ENCODE peak calls at places on chromosome 3, in seven cellular contexts. K is heart left ventricle, X is psoas muscle, G is GM23248, Q is cardiac muscle cell, H is fibroblast of lung, S is upper lobe of right lung. Z is an unnamed sample.

GRCh38 chr3:133887075-133887950 is 8.4 kb downstream of the RAB6B start:
- DNase-seq in K (no peak), X (no peak), G (no peak), Q (no peak), H (no peak), S (no peak), Z (no peak)

GRCh38 chr3:2950159-2950558 is 160.0 kb downstream of the IL5RA start:
- DNase-seq in K (no peak), X (no peak), G (no peak), Q (no peak), H (no peak), S (no peak), Z (no peak)

GRCh38 chr3:123246846-123247245 is 45.1 kb downstream of the SEC22A start:
- DNase-seq in K (no peak), X (no peak), G (no peak), Q (no peak), H (no peak), S (no peak), Z (no peak)

GRCh38 chr3:34185301-34185700 is 386.9 kb downstream of the PDCD6IP start:
- DNase-seq in K (no peak), X (no peak), G (no peak), Q (no peak), H (no peak), S (no peak), Z (no peak)

GRCh38 chr3:11720220-11721113 is 76.8 kb upstream of the VGLL4 start:
- DNase-seq in K (peak), X (peak), G (peak), Q (peak), H (peak), S (peak), Z (peak)

GRCh38 chr3:10982782-10983181 is 9.8 kb upstream of the SLC6A1 start:
- DNase-seq in K (no peak), X (no peak), G (no peak), Q (no peak), H (no peak), S (no peak), Z (no peak)

GRCh38 chr3:59185586-59186381 is 136.0 kb upstream of the CFAP20DC start:
- DNase-seq in K (no peak), X (no peak), G (peak), Q (peak), H (peak), S (no peak), Z (no peak)

GRCh38 chr3:10555263-10555662 is 49.9 kb upstream of the ATP2B2 start:
- DNase-seq in K (peak), X (no peak), G (no peak), Q (no peak), H (no peak), S (no peak), Z (no peak)

GRCh38 chr3:155435821-155436220 is 142.3 kb upstream of the STRIT1 start:
- DNase-seq in K (no peak), X (no peak), G (peak), Q (no peak), H (peak), S (no peak), Z (no peak)

GRCh38 chr3:12868039-12869024 is 27.0 kb upstream of the RPL32 start:
- DNase-seq in K (peak), X (peak), G (peak), Q (peak), H (peak), S (peak), Z (peak)

GRCh38 chr3:48990636-48991421 is 788 bp downstream of the P4HTM start:
- DNase-seq in K (no peak), X (no peak), G (peak), Q (peak), H (peak), S (no peak), Z (no peak)

GRCh38 chr3:64595253-64595694 is 92.5 kb downstream of the ADAMTS9 start:
- DNase-seq in K (peak), X (peak), G (peak), Q (peak), H (peak), S (no peak), Z (peak)

GRCh38 chr3:64612916-64613526 is 74.8 kb downstream of the ADAMTS9 start:
- DNase-seq in K (no peak), X (no peak), G (no peak), Q (peak), H (peak), S (peak), Z (no peak)

GRCh38 chr3:3714572-3714971 is 84.7 kb upstream of the LRRN1 start:
- DNase-seq in K (no peak), X (no peak), G (no peak), Q (no peak), H (peak), S (no peak), Z (no peak)

GRCh38 chr3:33144433-33144832 is 30.6 kb downstream of the CRTAP start:
- DNase-seq in K (no peak), X (no peak), G (no peak), Q (no peak), H (no peak), S (no peak), Z (no peak)

GRCh38 chr3:42802876-42803799 is 1.2 kb downstream of the HIGD1A start:
- DNase-seq in K (no peak), X (no peak), G (peak), Q (no peak), H (no peak), S (no peak), Z (no peak)

GRCh38 chr3:167078070-167078622 is 302.0 kb downstream of the ZBBX start:
- DNase-seq in K (no peak), X (no peak), G (no peak), Q (no peak), H (peak), S (no peak), Z (no peak)

GRCh38 chr3:15630646-15631350 is 29.3 kb downstream of the BTD start:
- DNase-seq in K (no peak), X (no peak), G (peak), Q (peak), H (peak), S (no peak), Z (no peak)

GRCh38 chr3:108914774-108915641 is 38.7 kb downstream of the GUCA1C start:
- DNase-seq in K (no peak), X (no peak), G (peak), Q (peak), H (peak), S (no peak), Z (peak)

GRCh38 chr3:126478581-126479310 is 3.1 kb upstream of the ZXDC start:
- DNase-seq in K (no peak), X (no peak), G (no peak), Q (no peak), H (no peak), S (peak), Z (no peak)

GRCh38 chr3:188955919-188956318 is 215.9 kb upstream of the TPRG1 start:
- DNase-seq in K (no peak), X (no peak), G (no peak), Q (no peak), H (no peak), S (no peak), Z (no peak)

GRCh38 chr3:111539351-111540331 is 2.4 kb upstream of the CD96 start:
- DNase-seq in K (no peak), X (no peak), G (peak), Q (peak), H (peak), S (peak), Z (no peak)

GRCh38 chr3:58989173-58989572 is 60.7 kb downstream of the CFAP20DC start:
- DNase-seq in K (no peak), X (no peak), G (peak), Q (peak), H (peak), S (no peak), Z (no peak)

GRCh38 chr3:153495422-153495821 is 333.4 kb downstream of the RAP2B start:
- DNase-seq in K (no peak), X (no peak), G (no peak), Q (no peak), H (no peak), S (no peak), Z (no peak)

GRCh38 chr3:28667646-28668376 is 319.2 kb upstream of the AZI2 start:
- DNase-seq in K (peak), X (peak), G (peak), Q (peak), H (peak), S (no peak), Z (peak)

GRCh38 chr3:151477596-151478375 is 16.9 kb upstream of the IGSF10 start:
- DNase-seq in K (no peak), X (no peak), G (no peak), Q (peak), H (no peak), S (no peak), Z (no peak)

GRCh38 chr3:44248152-44248551 is 6.5 kb downstream of the TOPAZ1 start:
- DNase-seq in K (no peak), X (no peak), G (no peak), Q (no peak), H (no peak), S (no peak), Z (no peak)

GRCh38 chr3:31671456-31671855 is 138.7 kb downstream of the STT3B start:
- DNase-seq in K (no peak), X (no peak), G (no peak), Q (no peak), H (no peak), S (no peak), Z (no peak)

GRCh38 chr3:49158108-49158709 is 7.9 kb downstream of the CCDC71 start:
- DNase-seq in K (no peak), X (no peak), G (peak), Q (peak), H (no peak), S (no peak), Z (no peak)

GRCh38 chr3:119783883-119784282 is 2.0 kb downstream of the NR1I2 start:
- DNase-seq in K (no peak), X (no peak), G (no peak), Q (peak), H (no peak), S (no peak), Z (no peak)

DNA sequence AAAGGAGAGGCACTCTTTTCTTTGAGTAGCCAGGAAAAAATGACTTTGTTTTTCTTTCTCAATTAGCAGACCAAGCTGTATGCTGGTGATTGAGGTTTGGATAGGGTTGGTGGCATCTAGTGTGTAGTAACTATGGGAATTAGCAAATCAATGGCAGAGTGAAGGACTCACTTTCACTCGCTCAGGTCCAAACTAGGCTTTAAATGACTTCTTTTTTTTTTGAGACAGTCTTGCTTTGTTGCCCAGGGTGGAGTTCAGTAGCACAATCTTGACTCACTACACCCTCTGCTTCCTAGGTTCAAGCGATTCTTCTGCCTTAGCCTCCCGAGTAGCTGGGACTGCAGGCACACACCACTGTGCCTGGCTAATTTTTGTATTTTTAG is 35.9 kb downstream of the PRKCI start:
- DNase-seq in K (no peak), X (no peak), G (peak), Q (no peak), H (peak), S (no peak), Z (no peak)
- H3K27ac ChIP-seq in K (no peak), X (no peak), G (peak), Q (no peak), H (no peak), S (no peak), Z (no peak)

GRCh38 chr3:51941447-51941797 is 282 bp downstream of the RRP9 start:
- DNase-seq in K (no peak), X (no peak), G (no peak), Q (no peak), H (no peak), S (no peak), Z (no peak)

GRCh38 chr3:51944541-51945021 is 2.4 kb downstream of the PARP3 start:
- DNase-seq in K (no peak), X (no peak), G (no peak), Q (no peak), H (no peak), S (peak), Z (no peak)

GRCh38 chr3:51941798-51942602 is at the start of the genes PARP3 and RRP9:
- DNase-seq in K (peak), X (peak), G (peak), Q (peak), H (peak), S (peak), Z (peak)

GRCh38 chr3:51943451-51944391 is 1.6 kb downstream of the PARP3 start:
- DNase-seq in K (peak), X (no peak), G (no peak), Q (no peak), H (no peak), S (peak), Z (no peak)

DNA sequence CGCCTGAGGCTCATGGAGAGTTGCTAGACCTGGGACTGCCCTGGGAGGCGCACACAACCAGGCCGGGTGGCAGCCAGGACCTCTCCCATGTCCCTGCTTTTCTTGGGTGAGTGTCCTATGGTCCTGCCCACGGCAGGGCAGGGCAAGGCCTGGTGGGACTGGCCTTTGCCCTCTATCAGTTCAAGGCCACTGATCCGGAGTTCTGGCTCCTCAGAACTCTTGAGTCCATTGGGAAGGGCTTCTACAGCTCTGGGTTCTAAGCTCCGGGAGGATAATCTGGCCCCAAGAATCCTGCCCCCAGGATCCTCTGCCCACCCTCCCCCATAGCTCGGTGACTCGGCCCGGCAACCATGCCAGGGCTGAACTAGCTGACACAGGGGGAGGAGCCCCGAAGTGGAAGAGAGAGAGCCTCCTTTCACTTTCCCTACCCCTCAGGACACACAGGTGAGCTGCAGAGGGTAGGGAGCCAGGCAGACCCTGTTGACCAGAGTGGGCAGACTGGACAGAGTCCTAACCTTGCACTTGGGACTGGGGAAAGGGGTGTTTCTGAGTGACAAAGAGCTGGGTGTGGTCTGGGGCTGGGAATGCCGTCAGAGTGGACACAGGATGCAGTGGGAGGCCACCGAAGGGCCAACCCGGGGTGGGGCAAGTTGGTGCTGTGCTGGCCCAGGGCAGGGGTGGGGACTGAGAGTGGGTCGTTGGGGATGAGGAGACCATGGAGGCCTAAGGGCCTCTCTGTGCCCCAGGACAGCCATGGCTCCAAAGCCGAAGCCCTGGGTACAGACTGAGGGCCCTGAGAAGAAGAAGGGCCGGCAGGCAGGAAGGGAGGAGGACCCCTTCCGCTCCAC is 664 bp downstream of the PARP3 start:
- DNase-seq in K (peak), X (peak), G (peak), Q (peak), H (peak), S (peak), Z (peak)
- H3K27ac ChIP-seq in K (peak), X (peak), G (peak), Q (peak), H (peak), S (peak), Z (peak)

DNA sequence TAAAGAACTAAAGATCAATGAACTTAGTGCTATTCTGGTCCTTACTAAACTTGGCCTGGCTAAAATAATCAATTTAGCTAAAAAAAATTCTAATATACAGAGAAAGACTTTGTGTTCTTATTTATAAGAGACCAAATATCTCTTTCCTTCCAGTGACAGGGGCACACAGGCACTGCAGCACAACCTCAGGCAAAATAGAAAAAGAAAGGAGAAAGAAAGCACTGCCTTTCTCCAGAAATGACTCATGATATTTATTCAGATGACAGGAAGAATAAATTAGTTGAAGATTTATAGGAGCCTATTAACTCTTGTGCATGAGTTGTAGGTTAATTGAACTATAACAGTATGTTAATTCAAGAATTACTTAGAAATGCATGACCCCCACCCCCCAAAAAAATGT is 152.8 kb upstream of the GBE1 start:
- DNase-seq in K (no peak), X (no peak), G (peak), Q (no peak), H (no peak), S (no peak), Z (no peak)
- H3K27ac ChIP-seq in K (no peak), X (no peak), G (no peak), Q (no peak), H (no peak), S (no peak), Z (no peak)

GRCh38 chr3:114310701-114311100 is 16.9 kb downstream of the TIGIT start:
- DNase-seq in K (no peak), X (no peak), G (peak), Q (no peak), H (no peak), S (no peak), Z (no peak)

GRCh38 chr3:114318295-114318694 is 24.5 kb downstream of the TIGIT start:
- DNase-seq in K (no peak), X (no peak), G (no peak), Q (no peak), H (no peak), S (no peak), Z (no peak)

GRCh38 chr3:114319453-114319852 is 25.6 kb downstream of the TIGIT start:
- DNase-seq in K (no peak), X (no peak), G (peak), Q (peak), H (peak), S (no peak), Z (no peak)

GRCh38 chr3:114313426-114313825 is 19.6 kb downstream of the TIGIT start:
- DNase-seq in K (no peak), X (no peak), G (no peak), Q (no peak), H (no peak), S (no peak), Z (no peak)

DNA sequence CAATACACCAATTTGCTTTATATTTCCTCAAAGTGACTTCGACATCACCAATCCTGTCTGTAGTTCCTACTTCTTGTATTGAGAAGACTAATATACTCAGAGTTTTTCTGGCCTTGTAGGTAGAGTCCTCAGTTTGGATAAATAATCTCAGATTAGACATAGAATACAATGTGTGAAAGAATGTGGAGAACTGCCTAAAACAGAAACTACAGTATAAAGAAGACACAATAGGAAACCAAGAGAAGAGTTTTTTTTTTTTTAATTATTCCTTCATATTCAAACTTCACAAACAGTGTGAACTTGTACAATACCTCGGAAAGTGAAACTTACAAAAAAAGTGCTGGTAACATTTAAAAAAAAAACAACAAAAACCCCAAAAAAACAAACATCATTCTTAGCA is 20.4 kb downstream of the TIGIT start:
- DNase-seq in K (no peak), X (no peak), G (no peak), Q (no peak), H (no peak), S (no peak), Z (no peak)
- H3K27ac ChIP-seq in K (no peak), X (no peak), G (no peak), Q (no peak), H (no peak), S (no peak), Z (no peak)

GRCh38 chr3:105790534-105790933 is 78.3 kb downstream of the CBLB start:
- DNase-seq in K (no peak), X (no peak), G (peak), Q (peak), H (no peak), S (no peak), Z (no peak)

GRCh38 chr3:105791134-105791533 is 77.7 kb downstream of the CBLB start:
- DNase-seq in K (no peak), X (no peak), G (peak), Q (peak), H (peak), S (no peak), Z (no peak)

GRCh38 chr3:105791919-105792786 is 76.7 kb downstream of the CBLB start:
- DNase-seq in K (peak), X (peak), G (peak), Q (peak), H (peak), S (no peak), Z (peak)

GRCh38 chr3:105788548-105789036 is 80.2 kb downstream of the CBLB start:
- DNase-seq in K (no peak), X (no peak), G (no peak), Q (no peak), H (peak), S (no peak), Z (no peak)

DNA sequence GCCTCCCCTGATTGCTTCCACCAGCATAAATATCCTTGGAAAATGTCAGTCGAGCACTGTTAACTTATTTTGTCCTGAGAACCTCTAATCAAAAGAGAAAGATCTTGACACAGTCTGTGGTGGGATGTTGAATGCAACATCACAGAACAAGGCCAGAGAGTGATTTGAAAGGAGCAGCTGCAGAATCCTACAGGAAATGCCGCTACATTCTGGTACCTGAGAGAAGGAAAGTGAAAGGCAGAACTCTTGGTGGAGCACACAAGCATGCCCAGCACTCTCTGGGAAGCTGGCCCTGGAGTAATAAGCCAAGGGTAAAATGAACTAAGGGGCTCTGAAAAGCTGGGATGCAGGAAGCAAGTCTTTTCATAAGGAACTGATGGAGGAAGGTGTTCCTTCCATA is 75.8 kb downstream of the CBLB start:
- DNase-seq in K (no peak), X (no peak), G (no peak), Q (peak), H (peak), S (no peak), Z (no peak)
- H3K27ac ChIP-seq in K (peak), X (no peak), G (peak), Q (no peak), H (peak), S (no peak), Z (peak)

GRCh38 chr3:186989429-186989828 is 59.1 kb downstream of the ST6GAL1 start:
- DNase-seq in K (no peak), X (no peak), G (no peak), Q (no peak), H (no peak), S (no peak), Z (no peak)

GRCh38 chr3:186993210-186993782 is 63.0 kb downstream of the ST6GAL1 start:
- DNase-seq in K (no peak), X (no peak), G (no peak), Q (no peak), H (no peak), S (no peak), Z (no peak)

GRCh38 chr3:186990878-186991308 is 60.6 kb downstream of the ST6GAL1 start:
- DNase-seq in K (no peak), X (no peak), G (peak), Q (no peak), H (peak), S (no peak), Z (no peak)

GRCh38 chr3:186990282-186990681 is 60.0 kb downstream of the ST6GAL1 start:
- DNase-seq in K (no peak), X (no peak), G (no peak), Q (no peak), H (peak), S (no peak), Z (no peak)

GRCh38 chr3:186991470-186991869 is 61.1 kb downstream of the ST6GAL1 start:
- DNase-seq in K (no peak), X (no peak), G (no peak), Q (no peak), H (no peak), S (no peak), Z (no peak)
- H3K27ac ChIP-seq in K (peak), X (peak), G (no peak), Q (peak), H (no peak), S (peak), Z (no peak)

GRCh38 chr3:71512544-71512943 is 71.0 kb downstream of the FOXP1 start:
- DNase-seq in K (no peak), X (no peak), G (no peak), Q (no peak), H (no peak), S (no peak), Z (no peak)
- H3K27ac ChIP-seq in K (no peak), X (no peak), G (no peak), Q (no peak), H (no peak), S (no peak), Z (no peak)

Z was measured in tibial artery.